ENCODE peak calls at places on chromosomes 5 and 9, in seven cellular contexts. X, V, P, D, C, S and T are unnamed samples.

GRCh38 chr9:6054280-6055099 is 39.1 kb upstream of the RANBP6 start:
- DNase-seq in X (peak), V (peak), P (peak), D (peak), C (peak), S (peak), T (peak)

GRCh38 chr5:149397530-149397929 is 18.4 kb upstream of the IL17B start:
- DNase-seq in X (no peak), V (peak), P (peak), D (no peak), C (no peak), S (no peak), T (no peak)

GRCh38 chr5:153753645-153754432 is 263.4 kb downstream of the GRIA1 start:
- DNase-seq in X (no peak), V (peak), P (no peak), D (no peak), C (no peak), S (peak), T (no peak)

GRCh38 chr5:123709422-123709821 is 197.4 kb downstream of the CSNK1G3 start:
- DNase-seq in X (no peak), V (no peak), P (no peak), D (no peak), C (no peak), S (no peak), T (no peak)

GRCh38 chr9:131849391-131849790 is 109.5 kb upstream of the RAPGEF1 start:
- DNase-seq in X (no peak), V (no peak), P (no peak), D (no peak), C (no peak), S (no peak), T (no peak)

GRCh38 chr9:122218885-122219855 is 9.6 kb downstream of the LHX6 start:
- DNase-seq in X (no peak), V (peak), P (peak), D (no peak), C (no peak), S (no peak), T (no peak)

GRCh38 chr5:132017316-132017715 is 5.9 kb upstream of the ACSL6 start:
- DNase-seq in X (no peak), V (no peak), P (no peak), D (peak), C (no peak), S (peak), T (no peak)

GRCh38 chr5:26295541-26295940 is 742.8 kb downstream of the CDH9 start:
- DNase-seq in X (no peak), V (no peak), P (no peak), D (no peak), C (no peak), S (peak), T (no peak)

GRCh38 chr5:139910901-139911300 is 115.3 kb downstream of the PSD2 start:
- DNase-seq in X (no peak), V (no peak), P (no peak), D (no peak), C (no peak), S (no peak), T (no peak)

GRCh38 chr9:131739192-131739961 is 499 bp downstream of the RAPGEF1 start:
- DNase-seq in X (peak), V (peak), P (no peak), D (peak), C (peak), S (peak), T (peak)

DNA sequence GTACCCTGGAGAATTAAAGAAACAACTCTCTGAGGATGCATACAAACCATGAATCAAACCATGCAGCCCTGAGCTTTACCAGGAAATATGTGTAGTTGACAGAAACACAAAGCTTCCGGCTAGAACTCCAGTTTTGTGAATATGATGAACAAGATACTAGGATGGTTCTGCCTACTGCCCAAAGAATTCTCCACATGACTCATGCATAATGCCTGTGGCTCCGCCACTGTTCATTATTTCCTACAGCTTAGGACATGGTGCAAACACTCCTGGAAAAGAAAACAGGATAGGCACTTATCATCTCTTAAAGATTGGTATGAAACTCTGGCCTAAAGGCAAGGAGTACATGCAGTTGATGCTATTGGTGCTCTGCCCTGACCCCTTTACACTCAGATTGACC is 343.3 kb downstream of the DNAH5 start:
- DNase-seq in X (no peak), V (peak), P (no peak), D (no peak), C (no peak), S (peak), T (no peak)
- H3K4me2 ChIP-seq in X (no peak), V (peak), P (no peak), D (no peak), C (no peak), S (no peak), T (no peak)

DNA sequence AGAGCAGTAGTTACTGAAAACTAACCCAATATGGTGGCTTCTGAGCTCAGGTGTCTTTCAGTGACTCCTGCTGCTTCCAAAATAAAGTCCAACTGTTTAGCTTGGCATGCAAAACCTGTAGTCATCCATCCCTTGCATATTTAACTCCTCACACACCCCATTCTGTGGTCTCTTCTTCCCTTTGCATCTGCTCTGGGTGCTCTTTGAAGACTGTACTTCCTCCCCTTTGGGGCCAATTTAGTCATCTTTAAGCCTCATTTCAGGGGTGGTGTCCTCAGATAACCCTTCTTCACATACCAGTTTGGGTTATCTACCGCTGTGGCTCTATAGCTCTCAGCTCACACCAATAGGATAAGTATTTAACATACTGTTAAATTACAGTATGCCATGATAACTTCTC is 209.9 kb upstream of the DMRT1 start:
- DNase-seq in X (peak), V (peak), P (no peak), D (no peak), C (no peak), S (no peak), T (no peak)
- H3K4me2 ChIP-seq in X (peak), V (no peak), P (peak), D (no peak), C (no peak), S (no peak), T (no peak)

GRCh38 chr5:89377752-89378455 is 494.9 kb upstream of the MEF2C start:
- DNase-seq in X (no peak), V (peak), P (peak), D (no peak), C (no peak), S (peak), T (no peak)

GRCh38 chr5:89374818-89375521 is 492.0 kb upstream of the MEF2C start:
- DNase-seq in X (no peak), V (no peak), P (no peak), D (no peak), C (no peak), S (no peak), T (no peak)

GRCh38 chr5:89372176-89372575 is 489.2 kb upstream of the MEF2C start:
- DNase-seq in X (no peak), V (peak), P (peak), D (no peak), C (no peak), S (peak), T (no peak)

DNA sequence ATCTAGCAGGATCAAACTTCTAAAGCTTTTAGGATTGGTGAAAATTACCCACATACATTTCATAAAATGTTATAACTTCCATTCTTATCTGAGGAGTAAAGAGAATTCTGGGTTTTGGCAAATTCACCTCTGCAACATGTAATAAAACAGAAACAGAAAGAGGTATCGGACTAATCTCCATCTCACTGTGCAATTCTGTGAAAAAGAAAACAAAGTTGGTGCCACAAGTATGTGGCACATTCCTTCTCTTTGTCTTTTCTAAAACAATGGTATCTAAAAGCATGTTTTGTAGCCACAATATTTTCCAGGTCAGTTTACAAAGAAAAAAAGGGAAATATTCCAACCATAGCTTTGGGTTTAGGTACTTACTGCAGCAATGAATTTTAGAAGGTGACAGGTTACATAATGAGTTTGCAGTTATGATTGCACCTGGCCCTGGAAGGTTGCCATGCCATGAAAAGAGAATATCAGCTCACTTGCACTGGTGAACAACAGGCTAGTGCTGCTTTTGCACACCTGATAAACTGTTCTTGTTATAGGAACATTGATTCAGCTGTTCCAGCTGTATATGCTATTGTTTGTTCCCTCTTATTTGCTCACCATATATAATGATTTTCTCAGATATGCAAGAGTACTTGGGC is 491.3 kb upstream of the MEF2C start:
- DNase-seq in X (no peak), V (no peak), P (no peak), D (peak), C (no peak), S (no peak), T (no peak)
- H3K4me2 ChIP-seq in X (no peak), V (no peak), P (no peak), D (peak), C (no peak), S (no peak), T (no peak)

GRCh38 chr9:95188459-95188858 is 129.1 kb downstream of the FANCC start:
- DNase-seq in X (no peak), V (no peak), P (no peak), D (no peak), C (no peak), S (no peak), T (no peak)
- H3K4me2 ChIP-seq in X (no peak), V (no peak), P (no peak), D (no peak), C (no peak), S (no peak), T (no peak)

DNA sequence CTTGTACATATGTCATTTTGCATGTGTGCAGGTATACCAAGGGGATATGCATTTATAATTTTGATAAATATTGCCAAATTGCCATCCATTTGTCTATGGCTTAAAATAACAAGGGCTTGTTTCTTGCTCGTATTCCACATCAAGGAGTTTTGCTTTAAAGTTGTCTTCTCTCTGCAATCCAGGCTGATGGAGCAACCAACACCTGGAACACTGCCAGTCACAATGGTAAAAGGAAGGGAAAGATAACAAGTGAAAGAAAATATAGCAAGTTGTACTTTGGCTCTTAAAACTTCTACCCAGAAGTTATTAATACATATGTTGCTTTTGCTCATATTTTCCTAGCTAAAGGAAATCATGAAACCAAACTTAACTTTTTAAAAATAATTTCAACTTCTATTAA is 156.9 kb downstream of the UNC13B start:
- DNase-seq in X (no peak), V (no peak), P (peak), D (no peak), C (no peak), S (no peak), T (no peak)
- H3K4me2 ChIP-seq in X (no peak), V (no peak), P (no peak), D (no peak), C (no peak), S (no peak), T (no peak)

GRCh38 chr9:72128526-72128925 is 20.7 kb upstream of the GDA start:
- DNase-seq in X (no peak), V (peak), P (no peak), D (no peak), C (no peak), S (no peak), T (no peak)
- H3K4me2 ChIP-seq in X (no peak), V (no peak), P (no peak), D (no peak), C (no peak), S (no peak), T (no peak)

DNA sequence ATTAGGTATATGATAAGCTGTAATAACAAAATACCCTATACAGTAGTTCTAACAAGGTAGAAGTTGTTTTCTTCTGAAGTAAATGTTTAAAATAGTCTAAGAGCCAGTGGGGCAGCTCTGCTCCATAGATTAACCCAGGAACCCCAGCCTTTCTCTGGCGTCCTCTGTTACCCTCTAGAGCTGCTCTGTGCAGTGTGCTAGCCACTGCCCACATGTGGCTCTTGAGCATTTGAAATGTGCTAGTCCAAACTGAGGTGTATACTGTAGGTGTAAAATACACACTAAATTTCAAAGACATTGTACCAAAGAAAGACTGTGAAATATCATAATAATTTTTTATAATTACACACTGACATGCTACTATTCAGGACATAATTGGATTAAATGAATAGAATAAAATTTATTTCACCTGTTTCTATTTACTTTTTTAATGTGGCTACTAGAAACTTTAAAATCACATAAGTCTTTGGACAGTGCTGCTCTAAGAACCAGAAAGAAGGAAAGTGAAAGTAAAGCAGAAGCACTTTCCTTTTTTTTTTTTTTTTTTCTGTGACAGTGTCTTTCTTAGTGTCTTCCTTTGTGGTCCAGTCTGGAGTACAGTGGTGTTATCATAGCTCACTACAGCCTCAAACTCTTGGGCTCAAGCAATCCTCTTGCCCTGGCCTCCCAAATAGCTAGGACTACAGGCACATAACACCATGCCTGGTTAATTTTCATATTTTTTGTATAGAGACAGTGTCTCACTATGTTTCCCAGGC is 39.3 kb downstream of the RAI14 start:
- DNase-seq in X (no peak), V (peak), P (no peak), D (no peak), C (no peak), S (no peak), T (no peak)
- H3K4me2 ChIP-seq in X (peak), V (peak), P (peak), D (no peak), C (no peak), S (no peak), T (no peak)

GRCh38 chr5:127907907-127908306 is 175.7 kb upstream of the SLC12A2 start:
- DNase-seq in X (no peak), V (no peak), P (no peak), D (peak), C (no peak), S (no peak), T (peak)
- H3K4me2 ChIP-seq in X (no peak), V (no peak), P (no peak), D (no peak), C (no peak), S (no peak), T (no peak)